ENCODE peak calls at places on chromosomes 4 and X, in nine cellular contexts. H is aorta; G is esophagus squamous epithelium; Y is brain microvascular endothelial cell; P is cardiac muscle cell; L is SK-N-SH; W is pancreas; A is CD8-positive, alpha-beta T cell; V is IMR-90. R is an unnamed sample.
A peak's percentile ranks its signal among the peaks of the same experiment; 100 is the strongest.

GRCh38 chr4:158496030-158496741 is 25.5 kb upstream of the RXFP1 start:
- DNase-seq in H (peak; percentile 42), G (no peak), Y (peak; percentile 8), P (peak; percentile 20), L (peak; percentile 21), W (peak; percentile 10), A (peak; percentile 10), V (no peak), R (no peak)

GRCh38 chr4:76449824-76450223 is 14.8 kb downstream of the SHROOM3 start:
- DNase-seq in H (no peak), G (no peak), Y (no peak), P (peak; percentile 80), L (no peak), W (no peak), A (no peak), V (no peak), R (no peak)

GRCh38 chrX:103817502-103817901 is 14.6 kb downstream of the RAB9B start:
- DNase-seq in H (no peak), G (no peak), Y (peak; percentile 45), P (peak; percentile 51), L (peak; percentile 30), W (no peak), A (no peak), V (peak; percentile 42), R (peak; percentile 66)

GRCh38 chrX:153934473-153935325 is at the start of gene NAA10:
- DNase-seq in H (peak; percentile 81), G (no peak), Y (no peak), P (peak; percentile 77), L (peak; percentile 98), W (peak; percentile 71), A (peak; percentile 44), V (peak; percentile 63), R (peak; percentile 44)

GRCh38 chr4:28523791-28524190 is 1663.2 kb downstream of the STIM2 start:
- DNase-seq in H (no peak), G (no peak), Y (no peak), P (no peak), L (no peak), W (no peak), A (no peak), V (no peak), R (no peak)

GRCh38 chrX:97315939-97316338 is 432.2 kb downstream of the RPA4 start:
- DNase-seq in H (no peak), G (no peak), Y (no peak), P (no peak), L (no peak), W (no peak), A (no peak), V (no peak), R (no peak)

GRCh38 chrX:26352891-26353430 is 137.0 kb downstream of the MAGEB5 start:
- DNase-seq in H (no peak), G (no peak), Y (no peak), P (no peak), L (no peak), W (no peak), A (no peak), V (no peak), R (no peak)

GRCh38 chrX:87664381-87664780 is 146.8 kb downstream of the KLHL4 start:
- DNase-seq in H (no peak), G (no peak), Y (no peak), P (peak; percentile 58), L (peak; percentile 2), W (no peak), A (no peak), V (peak; percentile 8), R (no peak)

GRCh38 chr4:6751611-6752485 is 30.7 kb upstream of the KIAA0232 start:
- DNase-seq in H (no peak), G (no peak), Y (no peak), P (no peak), L (no peak), W (no peak), A (no peak), V (peak; percentile 10), R (no peak)

GRCh38 chr4:54063737-54064316 is 578 bp downstream of the CHIC2 start:
- DNase-seq in H (peak; percentile 65), G (peak; percentile 31), Y (no peak), P (no peak), L (peak; percentile 47), W (peak; percentile 18), A (peak; percentile 44), V (no peak), R (peak; percentile 52)

GRCh38 chr4:78622253-78622979 is 70.8 kb downstream of the ANXA3 start:
- DNase-seq in H (no peak), G (no peak), Y (peak; percentile 58), P (peak; percentile 67), L (no peak), W (no peak), A (no peak), V (peak; percentile 73), R (no peak)

GRCh38 chrX:3717742-3718420 is 4.4 kb upstream of the PRKX start:
- DNase-seq in H (no peak), G (no peak), Y (peak; percentile 56), P (peak; percentile 64), L (no peak), W (no peak), A (no peak), V (peak; percentile 50), R (no peak)

GRCh38 chr4:148030486-148030885 is 298.6 kb downstream of the ARHGAP10 start:
- DNase-seq in H (no peak), G (no peak), Y (no peak), P (peak; percentile 83), L (no peak), W (no peak), A (no peak), V (peak; percentile 75), R (no peak)

GRCh38 chr4:5711479-5712184 is 631 bp downstream of the EVC start:
- DNase-seq in H (peak; percentile 62), G (no peak), Y (peak; percentile 51), P (peak; percentile 50), L (no peak), W (no peak), A (no peak), V (peak; percentile 51), R (no peak)

GRCh38 chr4:165970703-165971420 is 97.8 kb downstream of the TLL1 start:
- DNase-seq in H (no peak), G (no peak), Y (no peak), P (no peak), L (no peak), W (no peak), A (no peak), V (no peak), R (no peak)

GRCh38 chrX:8730812-8731578 is 942 bp downstream of the ANOS1 start:
- DNase-seq in H (no peak), G (no peak), Y (no peak), P (no peak), L (peak; percentile 15), W (no peak), A (no peak), V (no peak), R (no peak)
- H3K4me3 ChIP-seq in H (peak overlapping the region; percentile 36), G (peak overlapping the region; percentile 34), Y (peak overlapping the region; percentile 49), P (peak overlapping the region; percentile 86), L (no peak overlapping the region), W (peak overlapping the region; percentile 30), A (no peak overlapping the region), V (no peak overlapping the region), R (no peak overlapping the region)

DNA sequence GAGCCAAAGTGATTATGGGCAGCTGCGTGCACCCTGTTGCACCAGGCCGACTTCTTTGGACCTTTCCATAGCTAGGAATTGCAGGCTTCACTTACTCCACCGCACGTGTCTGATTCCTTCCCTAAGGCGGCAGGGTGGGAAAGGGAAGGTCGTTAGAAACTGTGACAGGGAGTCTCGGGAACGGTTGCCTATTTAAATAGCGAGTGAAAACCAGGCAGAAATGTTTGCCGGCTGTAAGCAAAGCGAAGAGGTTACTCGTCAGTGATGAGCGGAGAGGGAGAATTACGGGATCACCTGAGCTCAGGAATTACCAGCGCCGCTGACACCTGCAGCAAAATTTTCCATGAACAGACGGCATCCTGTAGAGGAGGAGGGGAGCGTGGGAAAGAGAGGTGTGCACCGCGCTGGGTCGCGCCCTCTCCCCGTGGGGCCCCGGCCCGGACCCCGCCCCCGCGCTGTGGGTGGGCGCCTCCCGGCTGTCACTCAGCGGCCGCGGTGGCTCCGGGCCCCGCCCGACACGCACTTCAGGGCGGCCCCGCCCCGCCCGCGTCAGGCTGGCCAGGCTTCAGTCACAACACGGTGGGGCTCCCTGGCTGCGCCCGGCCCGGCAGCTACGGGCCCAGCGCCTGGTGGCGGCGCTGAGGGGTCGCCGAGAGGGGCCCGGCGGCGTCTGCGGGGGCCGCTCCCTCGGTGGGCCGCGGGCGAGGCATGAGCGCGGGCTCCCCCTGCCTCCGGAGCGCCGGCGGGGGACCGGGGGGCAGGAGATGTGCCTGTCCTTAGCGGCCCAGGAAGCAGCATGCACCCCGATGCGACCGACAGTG is at the start of gene SNX25:
- DNase-seq in H (peak; percentile 91), G (peak; percentile 14), Y (peak; percentile 71), P (peak; percentile 82), L (peak; percentile 94), W (peak; percentile 94), A (peak; percentile 83), V (peak; percentile 65), R (peak; percentile 84)
- H3K27ac ChIP-seq in H (peak within 1 kb of the TSS; percentile 90), G (peak within 1 kb of the TSS; percentile 93), Y (peak within 1 kb of the TSS; percentile 43), P (peak within 1 kb of the TSS; percentile 87), L (peak within 1 kb of the TSS; percentile 71), W (peak within 1 kb of the TSS; percentile 92), A (peak within 1 kb of the TSS; percentile 48), V (peak within 1 kb of the TSS; percentile 73), R (no peak within 1 kb of the TSS)

GRCh38 chr4:124177647-124178425 is 534.7 kb downstream of the ANKRD50 start:
- DNase-seq in H (no peak), G (no peak), Y (peak; percentile 38), P (peak; percentile 72), L (no peak), W (no peak), A (no peak), V (peak; percentile 91), R (no peak)

GRCh38 chr4:124178449-124179021 is 534.0 kb downstream of the ANKRD50 start:
- DNase-seq in H (peak; percentile 47), G (no peak), Y (peak; percentile 32), P (peak; percentile 20), L (no peak), W (no peak), A (no peak), V (peak; percentile 58), R (no peak)

GRCh38 chr4:124179521-124180186 is 532.9 kb downstream of the ANKRD50 start:
- DNase-seq in H (peak; percentile 48), G (no peak), Y (no peak), P (no peak), L (no peak), W (no peak), A (no peak), V (no peak), R (no peak)

GRCh38 chr4:124173892-124174291 is 538.6 kb downstream of the ANKRD50 start:
- DNase-seq in H (no peak), G (no peak), Y (no peak), P (no peak), L (no peak), W (no peak), A (no peak), V (no peak), R (no peak)
- H3K4me3 ChIP-seq in H (no peak overlapping the region), G (no peak overlapping the region), Y (no peak overlapping the region), P (no peak overlapping the region), L (no peak overlapping the region), W (no peak overlapping the region), A (no peak overlapping the region), V (no peak overlapping the region), R (no peak overlapping the region)

DNA sequence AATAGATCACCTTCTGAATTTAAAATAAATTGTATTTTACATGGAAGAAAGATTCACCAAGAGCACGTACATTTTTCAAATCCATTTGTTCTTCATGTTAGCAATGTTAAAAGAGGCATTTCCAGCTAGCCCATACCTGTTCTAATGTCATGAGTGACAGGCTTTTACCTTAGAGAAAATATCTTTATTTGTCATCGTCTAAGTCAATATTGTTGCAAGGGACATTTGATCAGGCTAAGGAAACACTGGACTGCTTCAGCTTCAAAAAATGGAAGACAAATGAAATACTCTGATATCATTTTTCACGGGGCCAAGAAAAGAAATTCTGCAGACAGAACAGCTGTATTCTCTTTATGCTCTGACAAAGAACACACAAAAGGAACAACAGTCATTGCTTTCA is 207.7 kb downstream of the RCHY1 start:
- DNase-seq in H (no peak), G (no peak), Y (no peak), P (no peak), L (no peak), W (no peak), A (no peak), V (no peak), R (no peak)
- H3K27ac ChIP-seq in H (no peak overlapping the region), G (no peak overlapping the region), Y (no peak overlapping the region), P (no peak overlapping the region), L (no peak overlapping the region), W (no peak overlapping the region), A (no peak overlapping the region), V (no peak overlapping the region), R (no peak overlapping the region)

R was measured in CD4-positive, CD25-positive, alpha-beta regulatory T cell.